ENCODE peak calls at places on chromosome 21, in eight cellular contexts. U is activated effector memory CD4-positive, alpha-beta T cell treated with anti-CD3 and anti-CD28 coated beads, Interleukin-2, amount 50 U/mL, for 16 hours; W is ELR; T is posterior cingulate gyrus; H is occipital lobe; C is activated gamma-delta T cell treated with anti-CD3 and anti-CD28 coated beads, Interleukin-2, amount 50 U/mL, for 16 hours; G is aorta; M is prostate gland. Z is an unnamed sample.

GRCh38 chr21:33870768-33871167 is 44.8 kb downstream of the ATP5PO start:
- DNase-seq in U (no peak), W (peak; percentile 39), T (no peak), H (no peak), C (no peak), G (no peak), M (no peak), Z (no peak)

GRCh38 chr21:26813426-26813998 is 31.7 kb downstream of the ADAMTS1 start:
- DNase-seq in U (no peak), W (no peak), T (no peak), H (no peak), C (no peak), G (no peak), M (no peak), Z (no peak)

GRCh38 chr21:37915941-37916794 is at the start of gene KCNJ6:
- DNase-seq in U (no peak), W (peak; percentile 79), T (peak; percentile 66), H (peak; percentile 43), C (no peak), G (no peak), M (peak; percentile 14), Z (no peak)

GRCh38 chr21:43368685-43369084 is 58.2 kb downstream of the SIK1 start:
- DNase-seq in U (no peak), W (no peak), T (no peak), H (no peak), C (no peak), G (no peak), M (no peak), Z (no peak)

GRCh38 chr21:27807596-27807995 is 840.7 kb upstream of the ADAMTS5 start:
- DNase-seq in U (no peak), W (peak; percentile 67), T (no peak), H (no peak), C (no peak), G (no peak), M (no peak), Z (no peak)

GRCh38 chr21:20970691-20971090 is 27.5 kb upstream of the NCAM2 start:
- DNase-seq in U (no peak), W (no peak), T (peak; percentile 12), H (no peak), C (no peak), G (no peak), M (no peak), Z (no peak)

GRCh38 chr21:28818663-28819278 is 173.9 kb downstream of the LTN1 start:
- DNase-seq in U (no peak), W (no peak), T (no peak), H (no peak), C (no peak), G (no peak), M (no peak), Z (no peak)

GRCh38 chr21:27572681-27573080 is 605.8 kb upstream of the ADAMTS5 start:
- DNase-seq in U (no peak), W (peak; percentile 95), T (no peak), H (no peak), C (no peak), G (no peak), M (no peak), Z (no peak)

GRCh38 chr21:42153046-42153685 is 65.8 kb upstream of the ABCG1 start:
- DNase-seq in U (peak; percentile 59), W (no peak), T (no peak), H (no peak), C (no peak), G (no peak), M (no peak), Z (no peak)

GRCh38 chr21:39523930-39524329 is 72.2 kb downstream of the SH3BGR start:
- DNase-seq in U (no peak), W (no peak), T (no peak), H (no peak), C (no peak), G (no peak), M (no peak), Z (no peak)

GRCh38 chr21:37531402-37532042 is 164.9 kb downstream of the DYRK1A start:
- DNase-seq in U (no peak), W (no peak), T (no peak), H (no peak), C (no peak), G (peak; percentile 87), M (no peak), Z (no peak)

GRCh38 chr21:16180613-16181012 is 450.8 kb downstream of the USP25 start:
- DNase-seq in U (no peak), W (no peak), T (no peak), H (no peak), C (no peak), G (no peak), M (no peak), Z (no peak)

GRCh38 chr21:14273736-14274538 is 58.0 kb downstream of the RBM11 start:
- DNase-seq in U (no peak), W (no peak), T (no peak), H (no peak), C (no peak), G (peak; percentile 78), M (peak; percentile 4), Z (no peak)

GRCh38 chr21:14686466-14687276 is 140.6 kb upstream of the SAMSN1 start:
- DNase-seq in U (no peak), W (no peak), T (no peak), H (no peak), C (no peak), G (no peak), M (no peak), Z (no peak)

GRCh38 chr21:34922487-34922886 is 126.6 kb downstream of the RUNX1 start:
- DNase-seq in U (no peak), W (no peak), T (no peak), H (no peak), C (no peak), G (no peak), M (no peak), Z (no peak)